ENCODE peak calls at places on chromosome 16, in nine cellular contexts. T, S, E, X, B, O, D, G and R are unnamed samples.

GRCh38 chr16:19130852-19131808 is 17.4 kb downstream of the ITPRIPL2 start:
- DNase-seq in T (no peak), S (no peak), E (peak; percentile 37), X (peak; percentile 26), B (no peak), O (no peak), D (no peak), G (no peak), R (peak; percentile 41)

GRCh38 chr16:89892055-89892630 is 18.8 kb downstream of the TCF25 start:
- DNase-seq in T (no peak), S (no peak), E (no peak), X (no peak), B (no peak), O (no peak), D (no peak), G (no peak), R (no peak)

GRCh38 chr16:50699345-50700159 is 6.1 kb downstream of the NOD2 start:
- DNase-seq in T (no peak), S (no peak), E (peak; percentile 26), X (no peak), B (no peak), O (peak; percentile 39), D (no peak), G (no peak), R (no peak)

GRCh38 chr16:73060948-73061495 is 13.1 kb upstream of the ZFHX3 start:
- DNase-seq in T (no peak), S (no peak), E (no peak), X (no peak), B (no peak), O (no peak), D (no peak), G (no peak), R (no peak)

GRCh38 chr16:49575352-49576172 is 202.0 kb downstream of the C16orf78 start:
- DNase-seq in T (no peak), S (no peak), E (no peak), X (no peak), B (no peak), O (no peak), D (no peak), G (no peak), R (peak; percentile 43)

GRCh38 chr16:73171901-73172619 is 124.1 kb upstream of the ZFHX3 start:
- DNase-seq in T (no peak), S (no peak), E (no peak), X (no peak), B (no peak), O (no peak), D (no peak), G (no peak), R (no peak)

GRCh38 chr16:30145692-30146091 is 22.7 kb upstream of the MAPK3 start:
- DNase-seq in T (no peak), S (no peak), E (no peak), X (no peak), B (no peak), O (no peak), D (no peak), G (no peak), R (no peak)

GRCh38 chr16:8962393-8963009 is 1.2 kb downstream of the USP7 start:
- DNase-seq in T (no peak), S (peak; percentile 26), E (peak; percentile 8), X (no peak), B (no peak), O (peak; percentile 52), D (no peak), G (peak; percentile 52), R (no peak)

GRCh38 chr16:19505600-19506303 is 16.1 kb downstream of the GDE1 start:
- DNase-seq in T (no peak), S (no peak), E (peak; percentile 82), X (no peak), B (no peak), O (no peak), D (no peak), G (no peak), R (peak; percentile 37)

GRCh38 chr16:68328151-68328859 is 17.5 kb downstream of the PRMT7 start:
- DNase-seq in T (peak; percentile 50), S (peak; percentile 54), E (peak; percentile 83), X (peak; percentile 57), B (peak; percentile 78), O (peak; percentile 64), D (peak; percentile 63), G (peak; percentile 70), R (peak; percentile 79)

GRCh38 chr16:24174504-24174903 is 81.6 kb upstream of the CACNG3 start:
- DNase-seq in T (no peak), S (no peak), E (no peak), X (no peak), B (no peak), O (no peak), D (no peak), G (no peak), R (no peak)

GRCh38 chr16:82655315-82655714 is 28.5 kb downstream of the CDH13 start:
- DNase-seq in T (no peak), S (peak; percentile 53), E (no peak), X (no peak), B (no peak), O (peak; percentile 78), D (no peak), G (peak; percentile 74), R (peak; percentile 40)

GRCh38 chr16:88649924-88650748 is 717 bp downstream of the CYBA start:
- DNase-seq in T (no peak), S (no peak), E (no peak), X (no peak), B (no peak), O (no peak), D (no peak), G (peak; percentile 30), R (peak; percentile 60)

GRCh38 chr16:83675136-83675535 is 132.6 kb upstream of the HSBP1 start:
- DNase-seq in T (no peak), S (no peak), E (no peak), X (no peak), B (no peak), O (no peak), D (no peak), G (no peak), R (no peak)

GRCh38 chr16:12881182-12881581 is 20.2 kb upstream of the SHISA9 start:
- DNase-seq in T (no peak), S (no peak), E (no peak), X (no peak), B (no peak), O (no peak), D (no peak), G (no peak), R (no peak)

GRCh38 chr16:80824623-80825364 is 20.4 kb upstream of the CDYL2 start:
- DNase-seq in T (no peak), S (no peak), E (peak; percentile 76), X (no peak), B (no peak), O (no peak), D (no peak), G (peak; percentile 23), R (no peak)

GRCh38 chr16:10886739-10887269 is 9.8 kb downstream of the CIITA start:
- DNase-seq in T (no peak), S (no peak), E (no peak), X (no peak), B (no peak), O (no peak), D (no peak), G (no peak), R (no peak)

GRCh38 chr16:1102921-1103648 is 7.0 kb upstream of the C1QTNF8 start:
- DNase-seq in T (peak; percentile 53), S (peak; percentile 43), E (peak; percentile 47), X (no peak), B (peak; percentile 22), O (peak; percentile 64), D (peak; percentile 32), G (peak; percentile 58), R (peak; percentile 67)

GRCh38 chr16:66872927-66873684 is 7.2 kb upstream of the PDP2 start:
- DNase-seq in T (peak; percentile 78), S (peak; percentile 71), E (peak; percentile 98), X (peak; percentile 99), B (peak; percentile 84), O (peak; percentile 85), D (peak; percentile 90), G (peak; percentile 84), R (peak; percentile 94)

GRCh38 chr16:89330177-89330856 is 112.8 kb downstream of the ZNF778 start:
- DNase-seq in T (no peak), S (no peak), E (peak; percentile 94), X (peak; percentile 68), B (no peak), O (peak; percentile 23), D (no peak), G (peak; percentile 46), R (peak; percentile 49)

GRCh38 chr16:71214771-71215381 is 15.6 kb downstream of the HYDIN start:
- DNase-seq in T (no peak), S (no peak), E (peak; percentile 14), X (no peak), B (no peak), O (no peak), D (no peak), G (no peak), R (no peak)

GRCh38 chr16:22205577-22206012 is 483 bp upstream of the EEF2K start:
- DNase-seq in T (no peak), S (no peak), E (no peak), X (no peak), B (no peak), O (no peak), D (no peak), G (no peak), R (no peak)

GRCh38 chr16:49510676-49511305 is 137.2 kb downstream of the C16orf78 start:
- DNase-seq in T (no peak), S (no peak), E (no peak), X (no peak), B (peak; percentile 62), O (no peak), D (no peak), G (no peak), R (no peak)

GRCh38 chr16:88784074-88784855 is 755 bp downstream of the PIEZO1 start:
- DNase-seq in T (no peak), S (no peak), E (peak; percentile 57), X (no peak), B (no peak), O (no peak), D (peak; percentile 68), G (peak; percentile 41), R (peak; percentile 86)

GRCh38 chr16:48897698-48898205 is 287.8 kb upstream of the N4BP1 start:
- DNase-seq in T (no peak), S (no peak), E (no peak), X (no peak), B (no peak), O (no peak), D (no peak), G (no peak), R (no peak)